ENCODE peak calls at places on chromosomes 5 and 9, in four cellular contexts. C, H, U and F are unnamed samples.

GRCh38 chr5:92518318-92518913 is 1062.6 kb downstream of the NR2F1-AS1 start:
- DNase-seq in U (no peak), C (peak), H (peak), F (no peak)

GRCh38 chr9:4832786-4833579 is 40.2 kb downstream of the RCL1 start:
- DNase-seq in C (peak), H (peak), U (no peak), F (peak)

GRCh38 chr5:151158287-151158661 is 695 bp upstream of the ANXA6 start:
- DNase-seq in C (no peak), U (no peak), H (no peak), F (no peak)

GRCh38 chr5:7330141-7330712 is 65.7 kb upstream of the ADCY2 start:
- DNase-seq in C (no peak), H (no peak), U (no peak), F (no peak)

GRCh38 chr5:1013948-1014301 is 5.3 kb downstream of the NKD2 start:
- DNase-seq in H (no peak), C (no peak), U (no peak), F (no peak)

GRCh38 chr5:107739661-107740060 is 68.9 kb upstream of the EFNA5 start:
- DNase-seq in C (peak), U (no peak), H (no peak), F (no peak)

GRCh38 chr9:33132249-33132772 is 34.8 kb downstream of the B4GALT1 start:
- DNase-seq in U (no peak), C (peak), H (peak), F (no peak)

GRCh38 chr5:72238712-72239445 is 81.2 kb downstream of the MRPS27 start:
- DNase-seq in H (no peak), U (no peak), C (no peak), F (no peak)

GRCh38 chr9:35996358-35996970 is 38.5 kb upstream of the OR2S2 start:
- DNase-seq in U (no peak), C (peak), H (no peak), F (no peak)

GRCh38 chr5:75933489-75933888 is 149.7 kb upstream of the SV2C start:
- DNase-seq in H (no peak), C (no peak), U (no peak), F (no peak)

GRCh38 chr5:96080557-96080956 is 118.9 kb upstream of the ELL2 start:
- DNase-seq in C (peak), U (no peak), H (peak), F (no peak)

GRCh38 chr9:128923493-128923883 is 2.7 kb downstream of the PHYHD1 start:
- DNase-seq in C (no peak), H (no peak), U (no peak), F (no peak)

GRCh38 chr9:98597372-98597771 is 111.4 kb downstream of the GABBR2 start:
- DNase-seq in H (no peak), C (no peak), U (no peak), F (no peak)

GRCh38 chr5:95822408-95823240 is at the start of gene GLRX:
- DNase-seq in H (peak), C (peak), U (peak), F (peak)

GRCh38 chr9:23117621-23118020 is 671.0 kb downstream of the DMRTA1 start:
- DNase-seq in C (peak), U (no peak), H (peak), F (peak)

GRCh38 chr5:88678780-88679491 is 204.0 kb downstream of the MEF2C start:
- DNase-seq in U (no peak), C (no peak), H (no peak), F (no peak)

GRCh38 chr9:111484564-111484878 is 338 bp upstream of the ECPAS start:
- DNase-seq in H (no peak), U (no peak), C (peak), F (no peak)

GRCh38 chr5:164235176-164235914 is 729.9 kb downstream of the MAT2B start:
- DNase-seq in H (peak), U (no peak), C (peak), F (peak)

GRCh38 chr5:94243612-94244011 is 374.8 kb downstream of the KIAA0825 start:
- DNase-seq in H (no peak), C (peak), U (no peak), F (peak)

GRCh38 chr5:140182803-140183367 is 7.9 kb downstream of the CYSTM1 start:
- DNase-seq in C (peak), H (peak), U (no peak), F (no peak)

GRCh38 chr5:122192883-122193496 is 63.6 kb downstream of the ZNF474 start:
- DNase-seq in C (peak), U (no peak), H (peak), F (no peak)

GRCh38 chr5:168125445-168126199 is 165.8 kb upstream of the WWC1 start:
- DNase-seq in H (no peak), C (no peak), U (no peak), F (no peak)

GRCh38 chr9:127122176-127123151 is at the start of gene ANGPTL2:
- DNase-seq in U (peak), H (peak), C (peak), F (peak)

GRCh38 chr9:85900504-85901201 is 40.3 kb upstream of the NAA35 start:
- DNase-seq in C (peak), H (peak), U (no peak), F (peak)

GRCh38 chr5:34905564-34905963 is 9.7 kb downstream of the RAD1 start:
- DNase-seq in C (peak), U (no peak), H (peak), F (no peak)

GRCh38 chr5:177473461-177473991 is at the start of gene DBN1:
- DNase-seq in C (peak), U (peak), H (no peak), F (no peak)

GRCh38 chr5:147658293-147658932 is 124.1 kb downstream of the JAKMIP2 start:
- DNase-seq in C (no peak), H (no peak), U (no peak), F (no peak)

GRCh38 chr5:138336952-138337684 is 948 bp upstream of the FAM53C start:
- DNase-seq in U (peak), C (no peak), H (peak), F (no peak)

GRCh38 chr5:115351356-115352195 is 55.1 kb upstream of the CCDC112 start:
- DNase-seq in H (peak), C (peak), U (no peak), F (no peak)

GRCh38 chr5:119743927-119744326 is 114.6 kb downstream of the FAM170A start:
- DNase-seq in H (peak), U (no peak), C (peak), F (no peak)

GRCh38 chr5:132837868-132838267 is 7.4 kb upstream of the SHROOM1 start:
- DNase-seq in U (no peak), H (no peak), C (no peak), F (no peak)

GRCh38 chr5:33701251-33701650 is 190.5 kb downstream of the ADAMTS12 start:
- DNase-seq in H (no peak), U (no peak), C (peak), F (no peak)

GRCh38 chr9:136587145-136587943 is 41.5 kb upstream of the NOTCH1 start:
- DNase-seq in H (peak), C (peak), U (peak), F (no peak)

DNA sequence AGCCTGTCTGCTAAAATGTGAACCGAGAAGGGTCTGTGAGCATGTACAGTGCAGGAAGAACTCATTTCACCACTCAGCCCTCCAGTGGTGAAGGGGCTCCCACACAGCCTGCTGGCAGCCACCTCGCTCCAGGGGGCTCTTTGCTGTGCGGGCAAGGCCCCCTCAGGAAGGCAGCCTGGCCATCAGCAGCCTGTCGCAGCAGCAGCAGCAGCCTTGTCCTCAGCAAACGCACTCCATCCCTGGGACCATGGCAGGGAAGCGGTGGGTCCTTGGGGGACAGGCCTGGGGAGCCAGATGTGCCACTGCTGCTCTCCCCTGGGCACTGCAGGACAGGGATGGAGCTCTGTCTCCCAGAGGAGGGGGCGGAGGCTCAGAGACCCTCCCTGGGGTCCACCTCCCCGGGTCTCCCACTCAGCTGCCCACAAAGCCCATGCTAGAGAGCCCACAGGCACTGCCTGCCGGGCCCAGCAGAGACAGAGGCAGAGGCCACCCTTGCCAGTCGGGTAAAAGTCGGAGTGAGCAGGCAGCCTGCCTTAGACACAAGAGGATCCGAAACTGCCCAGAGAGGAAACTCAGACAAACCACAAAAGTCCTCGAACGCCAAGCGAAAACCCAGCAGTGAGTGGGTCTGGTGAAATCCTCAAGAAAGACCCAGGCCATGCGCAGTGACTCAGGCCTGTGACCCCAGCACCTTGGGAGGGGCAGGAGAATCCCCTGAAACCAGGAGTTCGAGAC is 8.0 kb downstream of the BRD3 start:
- DNase-seq in C (no peak), H (no peak), U (peak), F (no peak)
- TF ChIP-seq CTCF in C (no peak), H (no peak), U (no peak), F (no peak)

DNA sequence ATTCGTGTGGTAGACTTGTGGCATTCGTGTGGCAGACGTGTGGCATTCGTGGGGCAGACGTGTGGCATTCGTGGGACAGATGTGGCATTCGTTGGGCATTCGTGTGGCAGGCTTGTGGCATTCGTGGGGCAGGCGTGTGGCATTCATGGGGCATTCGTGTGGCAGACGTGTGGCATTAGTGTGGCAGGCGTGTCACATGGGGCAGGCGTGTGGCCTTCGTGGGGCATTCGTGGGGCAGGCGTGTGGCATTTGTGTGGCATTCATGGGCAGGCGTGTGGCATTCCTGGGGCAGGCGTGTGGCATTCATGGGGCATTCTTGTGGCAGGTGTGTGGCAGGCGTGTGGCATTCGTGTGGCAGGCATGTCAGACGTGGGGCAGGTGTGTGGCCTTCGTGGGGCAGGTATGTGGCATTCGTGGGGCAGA is 106.0 kb downstream of the EHMT1 start:
- DNase-seq in C (no peak), H (no peak), U (no peak), F (no peak)
- H3K4me3 ChIP-seq in C (no peak), H (no peak), U (no peak), F (no peak)

GRCh38 chr9:130465383-130466096 is 20.8 kb downstream of the ASS1 start:
- DNase-seq in U (peak), C (no peak), H (no peak), F (no peak)

GRCh38 chr9:130467371-130467770 is 22.6 kb downstream of the ASS1 start:
- DNase-seq in C (no peak), U (no peak), H (no peak), F (no peak)

GRCh38 chr9:130468566-130468965 is 23.8 kb downstream of the ASS1 start:
- DNase-seq in C (no peak), H (no peak), U (no peak), F (no peak)

GRCh38 chr9:130463763-130464745 is 19.3 kb downstream of the ASS1 start:
- DNase-seq in H (no peak), C (no peak), U (peak), F (no peak)

DNA sequence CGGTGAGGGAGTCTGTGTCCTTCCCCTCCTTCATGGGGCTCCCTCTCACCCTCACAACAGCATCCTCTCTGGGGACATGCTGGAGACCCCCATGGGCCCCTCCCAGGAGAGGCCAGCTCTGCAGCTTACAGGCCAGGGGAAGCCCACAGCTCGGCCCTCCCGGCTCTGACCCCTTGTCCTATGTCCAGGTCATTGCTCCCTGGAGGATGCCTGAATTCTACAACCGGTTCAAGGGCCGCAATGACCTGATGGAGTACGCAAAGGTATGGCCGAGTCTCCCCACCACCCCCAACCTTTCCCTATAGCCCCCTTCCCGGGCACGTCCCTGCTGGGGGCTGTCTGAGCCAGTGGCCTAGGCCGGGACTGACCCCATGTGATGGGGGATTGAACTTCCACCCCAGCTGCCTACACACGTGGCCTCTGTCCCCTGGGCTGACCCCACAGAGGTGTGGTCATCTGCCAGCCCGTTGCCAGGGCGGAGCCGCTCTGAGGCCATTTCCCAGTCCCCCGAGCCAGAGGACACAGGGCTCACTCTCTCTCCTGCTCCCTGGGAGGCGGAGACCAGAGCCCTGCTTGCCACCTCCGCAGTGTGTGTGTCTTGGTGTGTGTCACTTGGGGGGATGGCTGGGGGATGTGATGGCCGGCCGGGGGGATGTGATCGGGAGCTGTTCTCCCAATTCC is 21.9 kb downstream of the ASS1 start:
- DNase-seq in C (no peak), U (peak), H (no peak), F (no peak)
- TF ChIP-seq CTCF in C (no peak), U (no peak), H (no peak), F (no peak)

GRCh38 chr9:14198049-14198448 is 115.9 kb downstream of the NFIB start:
- DNase-seq in H (no peak), U (no peak), C (peak), F (no peak)

GRCh38 chr9:14205463-14205862 is 108.5 kb downstream of the NFIB start:
- DNase-seq in H (peak), U (no peak), C (peak), F (peak)

GRCh38 chr9:14207352-14207995 is 106.5 kb downstream of the NFIB start:
- DNase-seq in U (no peak), C (no peak), H (no peak), F (no peak)

GRCh38 chr9:14198544-14199510 is 115.1 kb downstream of the NFIB start:
- DNase-seq in H (peak), U (peak), C (peak), F (no peak)

DNA sequence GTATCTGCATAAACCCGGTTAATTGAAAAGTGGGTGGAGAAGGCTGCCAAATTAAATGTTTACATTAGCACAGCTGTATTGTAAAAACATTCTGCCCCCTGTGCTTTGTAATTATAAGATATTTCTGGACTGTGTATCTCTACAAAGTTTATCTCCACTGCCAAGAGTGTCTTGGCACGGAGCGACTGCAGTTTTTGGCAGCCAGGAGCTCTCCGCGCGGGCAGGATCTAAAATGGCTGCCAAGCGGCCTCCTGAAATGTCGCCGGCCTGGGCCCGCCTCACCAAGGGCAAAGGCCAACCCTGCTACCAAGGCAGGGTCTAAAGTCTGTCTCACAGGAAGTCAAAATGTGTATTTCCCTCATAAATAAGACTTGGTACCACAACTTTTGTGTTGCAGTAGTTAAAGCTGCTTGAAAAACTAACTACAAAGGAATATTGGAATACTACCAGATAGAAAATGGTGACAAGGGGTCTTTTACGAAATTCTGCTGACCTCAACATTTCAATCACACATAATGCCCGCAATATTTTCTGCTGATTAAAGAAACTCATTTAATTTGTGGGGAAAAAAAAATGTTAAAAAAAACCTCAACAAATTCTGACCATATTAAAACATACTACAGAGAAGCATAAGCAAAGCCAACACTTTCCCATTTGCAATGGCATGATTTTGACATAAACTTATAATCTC is 110.4 kb downstream of the NFIB start:
- DNase-seq in U (peak), C (peak), H (peak), F (no peak)
- H3K4me3 ChIP-seq in U (no peak), C (no peak), H (no peak), F (no peak)

GRCh38 chr9:21696411-21696865 is 106.0 kb upstream of the MTAP start:
- DNase-seq in U (peak), H (no peak), C (no peak), F (no peak)
- TF ChIP-seq CTCF in U (no peak), H (no peak), C (peak), F (no peak)